ENCODE peak calls at places on chromosome 2, in four cellular contexts. U is naive thymus-derived CD4-positive, alpha-beta T cell; J is SK-N-SH; K is neural progenitor cell. W is an unnamed sample.

GRCh38 chr2:173978447-173978846 is 13.3 kb upstream of the SP3 start:
- DNase-seq in U (no peak), J (no peak), K (no peak), W (no peak)

GRCh38 chr2:106863387-106863786 is 22.6 kb downstream of the ST6GAL2 start:
- DNase-seq in U (no peak), J (no peak), K (peak; percentile 20), W (no peak)

GRCh38 chr2:85662899-85663683 is 4.9 kb downstream of the SFTPB start:
- DNase-seq in U (no peak), J (peak; percentile 32), K (no peak), W (no peak)

GRCh38 chr2:151299940-151300539 is 10.6 kb upstream of the NMI start:
- DNase-seq in U (no peak), J (no peak), K (no peak), W (no peak)

GRCh38 chr2:105409717-105410116 is 10.9 kb upstream of the FHL2 start:
- DNase-seq in U (no peak), J (no peak), K (no peak), W (no peak)

GRCh38 chr2:204505488-204505887 is 39.8 kb upstream of the PARD3B start:
- DNase-seq in U (no peak), J (no peak), K (no peak), W (no peak)

GRCh38 chr2:120436885-120437603 is 91.1 kb downstream of the INHBB start:
- DNase-seq in U (no peak), J (peak; percentile 66), K (peak; percentile 73), W (peak; percentile 19)

GRCh38 chr2:112065486-112065885 is 10.4 kb downstream of the TMEM87B start:
- DNase-seq in U (no peak), J (no peak), K (no peak), W (no peak)

GRCh38 chr2:217625475-217626245 is 377.1 kb downstream of the TNS1 start:
- DNase-seq in U (no peak), J (no peak), K (no peak), W (no peak)

GRCh38 chr2:108932736-108933135 is 56.3 kb downstream of the EDAR start:
- DNase-seq in U (no peak), J (no peak), K (no peak), W (no peak)

GRCh38 chr2:171726841-171727460 is 39.7 kb downstream of the DYNC1I2 start:
- DNase-seq in U (no peak), J (peak; percentile 14), K (no peak), W (no peak)

GRCh38 chr2:40165503-40165867 is 286.4 kb downstream of the SLC8A1 start:
- DNase-seq in U (no peak), J (no peak), K (no peak), W (no peak)

GRCh38 chr2:123777116-123777515 is 248.0 kb upstream of the CNTNAP5 start:
- DNase-seq in U (no peak), J (no peak), K (no peak), W (no peak)

GRCh38 chr2:55761526-55761925 is 67.9 kb upstream of the PNPT1 start:
- DNase-seq in U (no peak), J (no peak), K (no peak), W (no peak)

GRCh38 chr2:43934567-43934966 is 61.2 kb downstream of the LRPPRC start:
- DNase-seq in U (no peak), J (no peak), K (no peak), W (no peak)

GRCh38 chr2:218021536-218022071 is 18.8 kb upstream of the TNS1 start:
- DNase-seq in U (no peak), J (peak; percentile 16), K (no peak), W (no peak)

GRCh38 chr2:216877085-216877484 is 17.2 kb upstream of the TNP1 start:
- DNase-seq in U (no peak), J (no peak), K (no peak), W (no peak)

GRCh38 chr2:190929919-190930318 is 49.3 kb downstream of the GLS start:
- DNase-seq in U (no peak), J (no peak), K (no peak), W (no peak)

GRCh38 chr2:30679416-30680088 is 127.7 kb downstream of the CAPN13 start:
- DNase-seq in U (no peak), J (peak; percentile 45), K (no peak), W (no peak)

GRCh38 chr2:119136093-119136492 is 22.5 kb downstream of the C1QL2 start:
- DNase-seq in U (no peak), J (no peak), K (no peak), W (no peak)

GRCh38 chr2:104850322-104851184 is 3.4 kb upstream of the POU3F3 start:
- DNase-seq in U (no peak), J (no peak), K (peak; percentile 44), W (no peak)

GRCh38 chr2:231423176-231423575 is 27.7 kb downstream of the B3GNT7 start:
- DNase-seq in U (no peak), J (no peak), K (no peak), W (no peak)

GRCh38 chr2:68057658-68058396 is 5.0 kb downstream of the C1D start:
- DNase-seq in U (no peak), J (no peak), K (no peak), W (no peak)

GRCh38 chr2:217125004-217125403 is 265.1 kb upstream of the TNP1 start:
- DNase-seq in U (no peak), J (no peak), K (no peak), W (no peak)

GRCh38 chr2:135904590-135904989 is 28.3 kb upstream of the MCM6 start:
- DNase-seq in U (no peak), J (no peak), K (no peak), W (no peak)

GRCh38 chr2:191857886-191858285 is 11.0 kb upstream of the CAVIN2 start:
- DNase-seq in U (no peak), J (no peak), K (no peak), W (no peak)

GRCh38 chr2:15939854-15940660 is at the start of gene MYCN:
- DNase-seq in U (peak; percentile 18), J (peak; percentile 89), K (peak; percentile 95), W (peak; percentile 89)

GRCh38 chr2:179898873-179899272 is 37.5 kb upstream of the ZNF385B start:
- DNase-seq in U (no peak), J (peak; percentile 23), K (peak; percentile 73), W (peak; percentile 57)

GRCh38 chr2:39875914-39876267 is 96.8 kb upstream of the THUMPD2 start:
- DNase-seq in U (no peak), J (no peak), K (no peak), W (no peak)

GRCh38 chr2:174158003-174158402 is 90.3 kb downstream of the OLA1 start:
- DNase-seq in U (no peak), J (peak; percentile 44), K (peak; percentile 67), W (peak; percentile 22)

GRCh38 chr2:53964237-53964952 is 6.4 kb downstream of the PSME4 start:
- DNase-seq in U (no peak), J (no peak), K (no peak), W (no peak)

GRCh38 chr2:53970898-53971681 is at the start of gene PSME4:
- DNase-seq in U (peak; percentile 80), J (peak; percentile 97), K (peak; percentile 96), W (peak; percentile 46)

GRCh38 chr2:53970095-53970897 is 497 bp downstream of the PSME4 start:
- DNase-seq in U (no peak), J (peak; percentile 61), K (peak; percentile 59), W (no peak)

GRCh38 chr2:53964987-53965687 is 5.7 kb downstream of the PSME4 start:
- DNase-seq in U (no peak), J (no peak), K (no peak), W (no peak)

GRCh38 chr2:53969285-53970094 is 1.3 kb downstream of the PSME4 start:
- DNase-seq in U (no peak), J (peak; percentile 16), K (no peak), W (no peak)
- H3K4me3 ChIP-seq in U (peak overlapping the region; percentile 84), J (peak overlapping the region; percentile 82), K (peak overlapping the region; percentile 72), W (peak overlapping the region; percentile 93)

GRCh38 chr2:65377556-65378307 is 54.7 kb downstream of the SPRED2 start:
- DNase-seq in U (no peak), J (no peak), K (no peak), W (peak; percentile 34)
- H3K4me3 ChIP-seq in U (no peak overlapping the region), J (no peak overlapping the region), K (no peak overlapping the region), W (no peak overlapping the region)

DNA sequence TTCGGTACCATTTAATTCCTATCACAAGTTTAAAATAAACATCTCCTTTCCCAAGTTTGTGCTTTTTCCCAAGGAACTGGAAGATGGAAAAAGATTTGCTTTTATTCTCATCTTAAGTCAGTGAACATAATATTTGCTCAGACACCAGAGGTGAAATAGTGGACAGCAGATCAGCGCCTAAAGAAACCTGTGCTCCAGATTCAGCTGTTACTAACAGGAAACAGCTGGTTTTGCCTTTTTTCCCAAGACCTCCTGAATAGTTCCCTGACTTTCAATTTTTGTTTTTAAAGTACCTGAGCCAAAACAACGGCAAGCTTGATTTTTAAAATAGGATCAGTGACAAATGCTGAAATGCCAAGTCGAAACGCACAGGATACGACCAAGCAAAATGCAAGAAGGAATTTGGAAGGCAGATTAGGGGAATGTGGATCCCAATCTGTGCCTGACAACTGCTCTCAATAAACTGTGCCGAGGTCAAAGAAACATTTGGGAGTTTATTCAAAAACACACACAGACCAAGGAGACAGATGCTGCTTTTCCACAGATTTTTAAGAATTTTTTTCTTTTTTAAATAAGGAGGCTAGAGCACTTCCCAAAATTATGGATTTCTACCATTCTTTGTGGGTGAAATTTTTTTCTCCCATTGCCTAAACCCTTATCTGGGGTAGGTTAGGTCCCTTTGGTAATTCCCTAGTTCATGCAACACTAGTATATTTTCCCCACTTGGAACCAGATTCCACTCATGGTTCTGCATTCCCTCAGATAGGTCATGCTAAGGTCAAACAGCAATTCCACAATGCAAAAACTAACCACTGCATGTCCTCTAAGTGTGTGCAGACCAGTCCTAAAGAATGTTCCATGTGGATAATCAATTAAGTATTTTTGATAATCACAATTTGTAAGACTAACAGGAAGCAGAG is 121.5 kb upstream of the PDE1A start:
- DNase-seq in U (no peak), J (no peak), K (no peak), W (no peak)
- H3K4me3 ChIP-seq in U (no peak overlapping the region), J (no peak overlapping the region), K (no peak overlapping the region), W (no peak overlapping the region)

GRCh38 chr2:239286901-239287300 is 113.9 kb downstream of the HDAC4 start:
- DNase-seq in U (no peak), J (no peak), K (no peak), W (no peak)

GRCh38 chr2:239283288-239283945 is 117.4 kb downstream of the HDAC4 start:
- DNase-seq in U (no peak), J (no peak), K (no peak), W (no peak)

GRCh38 chr2:239285932-239286230 is 114.9 kb downstream of the HDAC4 start:
- DNase-seq in U (no peak), J (no peak), K (no peak), W (no peak)

GRCh38 chr2:239283961-239284801 is 116.6 kb downstream of the HDAC4 start:
- DNase-seq in U (no peak), J (no peak), K (no peak), W (no peak)

DNA sequence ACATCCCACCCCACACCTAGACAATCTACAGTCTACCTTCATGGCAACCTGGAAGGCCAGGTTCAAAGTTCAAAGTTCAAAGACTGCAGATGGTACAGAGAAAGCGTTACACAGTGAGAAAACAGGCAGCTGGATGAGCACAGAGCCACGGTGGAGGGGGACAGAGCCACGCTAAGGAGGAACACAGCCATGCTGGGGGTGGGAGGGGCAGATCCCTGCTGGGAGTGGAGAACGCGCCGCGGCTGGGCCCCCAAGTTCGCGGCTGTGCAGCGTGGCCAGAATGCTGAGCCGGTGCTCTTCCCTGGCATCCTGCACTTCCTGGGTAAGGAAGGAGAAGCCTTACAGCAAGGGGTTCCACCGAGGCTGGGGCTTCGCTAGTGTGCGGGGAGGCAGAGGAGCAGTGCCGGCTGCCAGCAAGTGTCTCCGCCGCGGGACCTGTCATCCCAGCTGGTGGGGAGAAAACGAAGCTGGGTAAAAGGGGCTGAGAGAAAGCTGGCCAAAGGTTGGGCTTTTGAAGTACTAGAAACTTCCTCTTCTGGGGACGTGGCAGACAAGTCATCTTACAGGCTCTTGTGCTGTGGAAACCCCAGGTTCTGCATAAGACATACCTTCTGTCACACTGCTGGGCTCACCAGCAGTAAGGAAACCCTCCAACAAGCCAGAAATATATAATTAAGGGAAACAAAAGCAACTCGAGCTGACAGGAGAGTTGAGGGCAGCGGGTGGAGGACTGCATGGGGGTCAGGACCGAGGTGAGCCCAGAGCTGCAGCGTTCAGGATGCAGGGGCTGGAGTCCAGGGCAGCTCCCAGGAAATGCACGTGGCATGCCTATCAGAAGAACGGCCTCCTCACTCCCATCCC is 115.5 kb downstream of the HDAC4 start:
- DNase-seq in U (no peak), J (no peak), K (no peak), W (no peak)
- H3K4me3 ChIP-seq in U (peak overlapping the region; percentile 42), J (no peak overlapping the region), K (no peak overlapping the region), W (no peak overlapping the region)